ENCODE peak calls at places on chromosomes 5 and 9, in ten cellular contexts. D, Q, Y, K, W, J, V, F, X and M are unnamed samples.
A peak's percentile ranks its signal among the peaks of the same experiment; 100 is the strongest.

GRCh38 chr5:39624268-39624886 is 199.6 kb upstream of the DAB2 start:
- DNase-seq in F (no peak), Q (no peak), J (no peak), W (peak; percentile 8), Y (peak; percentile 67), D (no peak), K (peak; percentile 14), X (no peak), V (no peak), M (no peak)

GRCh38 chr9:78671785-78672184 is 374.9 kb downstream of the PSAT1 start:
- DNase-seq in K (no peak), X (no peak), Y (no peak), W (no peak), J (no peak), Q (no peak), V (no peak), D (no peak), F (no peak), M (no peak)

GRCh38 chr5:178403351-178403750 is 170.7 kb upstream of the PHYKPL start:
- DNase-seq in K (no peak), D (no peak), X (no peak), J (no peak), W (no peak), Y (no peak), Q (no peak), F (no peak), V (peak; percentile 20), M (no peak)

GRCh38 chr5:169904059-169904458 is 76.2 kb downstream of the INSYN2B start:
- DNase-seq in X (no peak), D (peak; percentile 8), J (no peak), W (peak; percentile 31), Y (peak; percentile 78), Q (no peak), V (no peak), F (no peak), K (peak; percentile 72), M (no peak)

GRCh38 chr5:95084757-95085156 is 200.1 kb downstream of the MCTP1 start:
- DNase-seq in Y (no peak), V (no peak), F (no peak), X (no peak), J (no peak), W (no peak), D (no peak), Q (no peak), K (no peak), M (no peak)

GRCh38 chr9:99129091-99129490 is 24.2 kb downstream of the TGFBR1 start:
- DNase-seq in Q (no peak), F (no peak), W (no peak), X (no peak), J (no peak), V (no peak), Y (no peak), K (no peak), D (no peak), M (no peak)

GRCh38 chr5:10091701-10092100 is 158.0 kb downstream of the ATPSCKMT start:
- DNase-seq in Y (no peak), K (peak; percentile 32), W (no peak), D (no peak), Q (no peak), F (no peak), V (no peak), J (no peak), X (no peak), M (no peak)

GRCh38 chr5:68288756-68289134 is 73.2 kb downstream of the PIK3R1 start:
- DNase-seq in K (no peak), W (no peak), X (no peak), V (peak; percentile 69), J (no peak), F (peak; percentile 19), Y (no peak), Q (no peak), D (no peak), M (no peak)

GRCh38 chr5:32814141-32814540 is 103.0 kb downstream of the NPR3 start:
- DNase-seq in F (no peak), X (no peak), D (no peak), Y (peak; percentile 5), W (no peak), K (no peak), Q (no peak), V (no peak), J (no peak), M (no peak)

GRCh38 chr5:15645776-15646175 is 145.8 kb downstream of the FBXL7 start:
- DNase-seq in Q (no peak), V (no peak), X (no peak), F (no peak), J (no peak), W (no peak), Y (no peak), K (peak; percentile 48), D (no peak), M (no peak)

GRCh38 chr5:15643731-15644130 is 143.8 kb downstream of the FBXL7 start:
- DNase-seq in X (no peak), D (no peak), W (no peak), K (peak; percentile 17), J (no peak), Y (no peak), F (no peak), V (no peak), Q (no peak), M (no peak)

GRCh38 chr5:15647251-15647650 is 147.3 kb downstream of the FBXL7 start:
- DNase-seq in W (no peak), Y (no peak), Q (no peak), V (no peak), J (no peak), K (no peak), X (no peak), D (no peak), F (no peak), M (no peak)

GRCh38 chr5:15646351-15646750 is 146.4 kb downstream of the FBXL7 start:
- DNase-seq in J (no peak), V (no peak), X (no peak), K (peak; percentile 80), D (no peak), F (no peak), Q (no peak), W (no peak), Y (no peak), M (no peak)

GRCh38 chr5:15645376-15645775 is 145.4 kb downstream of the FBXL7 start:
- DNase-seq in Y (peak; percentile 33), X (no peak), D (no peak), F (peak; percentile 42), W (peak; percentile 16), V (no peak), K (peak; percentile 57), Q (no peak), J (no peak), M (no peak)
- TF ChIP-seq CTCF in Y (no peak), X (no peak), D (no peak), F (no peak), W (no peak), V (no peak), K (no peak), Q (no peak), J (no peak), M (no peak)

GRCh38 chr9:8412327-8412726 is 612.7 kb upstream of the DMAC1 start:
- DNase-seq in D (no peak), W (no peak), X (no peak), Q (no peak), V (no peak), K (no peak), J (no peak), Y (no peak), F (no peak), M (no peak)

GRCh38 chr9:8408575-8409190 is 609.1 kb upstream of the DMAC1 start:
- DNase-seq in X (no peak), W (no peak), Q (no peak), D (no peak), F (no peak), V (no peak), Y (no peak), K (no peak), J (no peak), M (no peak)
- TF ChIP-seq CTCF in X (no peak), W (no peak), Q (no peak), D (no peak), F (no peak), V (no peak), Y (no peak), K (no peak), J (no peak), M (no peak)

GRCh38 chr9:97696025-97696822 is 916 bp downstream of the XPA start:
- DNase-seq in W (peak; percentile 24), X (no peak), J (no peak), V (no peak), F (no peak), K (peak; percentile 31), Q (no peak), D (no peak), Y (peak; percentile 51), M (no peak)

GRCh38 chr9:97698865-97699264 is 1.7 kb upstream of the XPA start:
- DNase-seq in K (no peak), Q (no peak), X (no peak), D (no peak), W (no peak), V (no peak), F (no peak), Y (no peak), J (no peak), M (no peak)

GRCh38 chr9:97695390-97695789 is 1.8 kb downstream of the XPA start:
- DNase-seq in Y (no peak), D (no peak), W (no peak), Q (no peak), J (no peak), V (no peak), K (no peak), X (no peak), F (no peak), M (no peak)

GRCh38 chr9:97697837-97698236 is 697 bp upstream of the XPA start:
- DNase-seq in J (no peak), Y (no peak), F (no peak), W (no peak), Q (no peak), V (no peak), D (no peak), X (no peak), K (no peak), M (no peak)

DNA sequence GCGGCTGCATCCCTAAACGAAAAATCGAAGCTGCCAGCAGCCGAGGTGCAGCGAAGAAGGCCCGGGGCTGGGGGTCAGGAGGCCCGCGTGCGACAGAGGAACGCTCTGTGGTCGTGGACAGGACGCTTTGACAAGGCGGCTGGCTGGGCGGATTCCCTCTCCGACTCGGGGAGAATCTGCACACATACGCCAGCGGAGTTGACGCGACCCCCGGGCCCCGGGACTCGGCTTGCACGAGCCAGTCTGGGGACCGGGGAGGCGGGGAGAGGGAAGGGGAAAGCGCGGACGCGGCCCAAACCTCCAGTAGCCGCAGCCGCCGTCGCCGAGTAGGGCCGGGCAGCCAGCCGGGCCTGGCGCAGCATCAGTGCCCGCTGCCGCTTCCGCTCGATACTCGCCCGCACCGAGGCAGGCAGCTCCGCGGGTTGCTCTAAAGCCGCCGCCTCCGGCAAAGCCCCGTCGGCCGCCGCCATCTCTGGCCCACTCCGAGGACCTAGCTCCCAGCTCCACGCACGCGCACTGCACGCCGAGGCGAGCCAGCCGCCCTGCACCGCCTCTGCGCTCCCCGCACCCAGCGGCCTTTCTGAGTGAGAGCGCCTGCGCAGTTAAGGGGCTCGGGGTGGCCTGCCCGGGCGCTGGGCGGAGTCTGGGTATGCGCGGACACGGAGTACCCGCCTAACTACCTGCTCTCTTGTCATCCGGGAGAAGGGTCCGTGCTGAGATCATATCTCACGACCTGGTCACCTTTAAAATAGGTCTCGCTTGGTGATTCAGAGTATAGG is at the start of gene XPA:
- DNase-seq in X (peak; percentile 83), V (peak; percentile 98), J (peak; percentile 98), Y (peak; percentile 95), Q (peak; percentile 96), F (peak; percentile 97), D (peak; percentile 89), W (peak; percentile 89), K (peak; percentile 89), M (peak; percentile 97)
- TF ChIP-seq CTCF in X (no peak), V (no peak), J (no peak), Y (no peak), Q (no peak), F (no peak), D (no peak), W (no peak), K (no peak), M (peak; percentile 28)

GRCh38 chr9:113581865-113582697 is 118.6 kb downstream of the RGS3 start:
- DNase-seq in K (peak; percentile 83), X (peak; percentile 65), Y (peak; percentile 85), D (peak; percentile 53), J (no peak), W (peak; percentile 84), Q (peak; percentile 34), V (peak; percentile 91), F (peak; percentile 90), M (peak; percentile 61)
- TF ChIP-seq CTCF in K (peak; percentile 47), X (peak; percentile 19), Y (peak; percentile 54), D (peak; percentile 15), J (no peak), W (peak; percentile 47), Q (no peak), V (peak; percentile 19), F (no peak), M (peak; percentile 48)